ENCODE peak calls at places on chromosome 10, in six cellular contexts. One of them, this sample, is unnamed.

GRCh38 chr10:33129181-33129928 is 171.3 kb upstream of the ITGB1 start:
- DNase-seq in GM12878: no peak
- DNase-seq in HCT116: no peak
- DNase-seq in H1: no peak
- DNase-seq in HepG2: no peak
- DNase-seq in A549: peak
- DNase-seq in this sample: no peak

GRCh38 chr10:121414366-121414765 is 183.9 kb downstream of the FGFR2 start:
- DNase-seq in GM12878: no peak
- DNase-seq in HepG2: no peak
- DNase-seq in HCT116: no peak
- DNase-seq in A549: no peak
- DNase-seq in H1: no peak
- DNase-seq in this sample: no peak

GRCh38 chr10:87053121-87053520 is 33.0 kb downstream of the FAM25A start:
- DNase-seq in H1: no peak
- DNase-seq in HepG2: no peak
- DNase-seq in HCT116: no peak
- DNase-seq in GM12878: no peak
- DNase-seq in A549: no peak
- DNase-seq in this sample: no peak

GRCh38 chr10:49474901-49475300 is 64.0 kb downstream of the ERCC6 start:
- DNase-seq in HCT116: no peak
- DNase-seq in HepG2: no peak
- DNase-seq in H1: no peak
- DNase-seq in A549: no peak
- DNase-seq in GM12878: no peak
- DNase-seq in this sample: no peak

GRCh38 chr10:71657604-71658348 is 61.8 kb downstream of the C10orf105 start:
- DNase-seq in GM12878: no peak
- DNase-seq in A549: no peak
- DNase-seq in HCT116: no peak
- DNase-seq in HepG2: no peak
- DNase-seq in H1: peak
- DNase-seq in this sample: no peak

GRCh38 chr10:43417950-43418768 is 9.2 kb upstream of the HNRNPF start:
- DNase-seq in GM12878: peak
- DNase-seq in A549: no peak
- DNase-seq in H1: no peak
- DNase-seq in HepG2: peak
- DNase-seq in HCT116: no peak
- DNase-seq in this sample: peak

GRCh38 chr10:72692897-72693598 is 1.1 kb downstream of the MCU start:
- DNase-seq in GM12878: no peak
- DNase-seq in HCT116: no peak
- DNase-seq in H1: no peak
- DNase-seq in A549: no peak
- DNase-seq in HepG2: no peak
- DNase-seq in this sample: peak

GRCh38 chr10:132550366-132551092 is 12.9 kb downstream of the INPP5A start:
- DNase-seq in H1: no peak
- DNase-seq in GM12878: no peak
- DNase-seq in HepG2: no peak
- DNase-seq in HCT116: no peak
- DNase-seq in A549: no peak
- DNase-seq in this sample: peak

GRCh38 chr10:5903563-5903962 is 13.5 kb downstream of the FBH1 start:
- DNase-seq in H1: no peak
- DNase-seq in HCT116: no peak
- DNase-seq in HepG2: no peak
- DNase-seq in A549: no peak
- DNase-seq in GM12878: no peak
- DNase-seq in this sample: no peak

GRCh38 chr10:31036209-31036608 is 4.5 kb upstream of the ZNF438 start:
- DNase-seq in H1: peak
- DNase-seq in GM12878: no peak
- DNase-seq in HepG2: no peak
- DNase-seq in HCT116: no peak
- DNase-seq in A549: no peak
- DNase-seq in this sample: no peak

GRCh38 chr10:113036636-113037035 is 86.6 kb downstream of the TCF7L2 start:
- DNase-seq in HCT116: no peak
- DNase-seq in A549: no peak
- DNase-seq in HepG2: no peak
- DNase-seq in H1: no peak
- DNase-seq in GM12878: no peak
- DNase-seq in this sample: no peak

GRCh38 chr10:27223964-27224363 is 16.6 kb downstream of the ACBD5 start:
- DNase-seq in GM12878: no peak
- DNase-seq in A549: peak
- DNase-seq in H1: no peak
- DNase-seq in HCT116: no peak
- DNase-seq in HepG2: peak
- DNase-seq in this sample: peak

GRCh38 chr10:67648613-67649229 is 47.3 kb downstream of the CTNNA3 start:
- DNase-seq in HCT116: no peak
- DNase-seq in HepG2: no peak
- DNase-seq in H1: no peak
- DNase-seq in A549: no peak
- DNase-seq in GM12878: no peak
- DNase-seq in this sample: no peak

GRCh38 chr10:16902606-16903005 is 85.4 kb upstream of the RSU1 start:
- DNase-seq in HepG2: no peak
- DNase-seq in A549: no peak
- DNase-seq in GM12878: no peak
- DNase-seq in HCT116: no peak
- DNase-seq in H1: no peak
- DNase-seq in this sample: no peak

GRCh38 chr10:64093304-64093703 is 572.1 kb downstream of the REEP3 start:
- DNase-seq in GM12878: no peak
- DNase-seq in A549: no peak
- DNase-seq in H1: no peak
- DNase-seq in HepG2: no peak
- DNase-seq in HCT116: no peak
- DNase-seq in this sample: no peak

GRCh38 chr10:42932735-42933453 is 144.0 kb upstream of the RET start:
- DNase-seq in GM12878: no peak
- DNase-seq in HCT116: no peak
- DNase-seq in A549: no peak
- DNase-seq in H1: peak
- DNase-seq in HepG2: no peak
- DNase-seq in this sample: no peak

GRCh38 chr10:99993994-99994689 is 15.6 kb downstream of the DNMBP start:
- DNase-seq in A549: no peak
- DNase-seq in H1: no peak
- DNase-seq in HepG2: no peak
- DNase-seq in HCT116: no peak
- DNase-seq in GM12878: peak
- DNase-seq in this sample: peak

GRCh38 chr10:2925631-2926030 is 141.7 kb upstream of the PFKP start:
- DNase-seq in HCT116: no peak
- DNase-seq in H1: no peak
- DNase-seq in HepG2: no peak
- DNase-seq in A549: no peak
- DNase-seq in GM12878: no peak
- DNase-seq in this sample: peak

GRCh38 chr10:22545643-22546042 is 168.7 kb downstream of the PIP4K2A start:
- DNase-seq in A549: no peak
- DNase-seq in HepG2: no peak
- DNase-seq in HCT116: no peak
- DNase-seq in H1: no peak
- DNase-seq in GM12878: no peak
- DNase-seq in this sample: no peak

GRCh38 chr10:113264333-113265131 is 288.3 kb upstream of the HABP2 start:
- DNase-seq in HepG2: peak
- DNase-seq in A549: no peak
- DNase-seq in GM12878: no peak
- DNase-seq in H1: no peak
- DNase-seq in HCT116: no peak
- DNase-seq in this sample: no peak

GRCh38 chr10:102113261-102113955 is 6.8 kb downstream of the LDB1 start:
- DNase-seq in H1: no peak
- DNase-seq in HCT116: no peak
- DNase-seq in GM12878: no peak
- DNase-seq in A549: no peak
- DNase-seq in HepG2: no peak
- DNase-seq in this sample: peak

GRCh38 chr10:3812141-3812540 is 27.1 kb upstream of the KLF6 start:
- DNase-seq in A549: no peak
- DNase-seq in GM12878: no peak
- DNase-seq in HCT116: no peak
- DNase-seq in H1: no peak
- DNase-seq in HepG2: no peak
- DNase-seq in this sample: no peak

GRCh38 chr10:110535958-110536891 is 31.3 kb upstream of the SMC3 start:
- DNase-seq in A549: no peak
- DNase-seq in GM12878: peak
- DNase-seq in H1: no peak
- DNase-seq in HCT116: no peak
- DNase-seq in HepG2: peak
- DNase-seq in this sample: peak

GRCh38 chr10:77637986-77638765 is 568 bp upstream of the KCNMA1 start:
- DNase-seq in HepG2: no peak
- DNase-seq in HCT116: no peak
- DNase-seq in GM12878: no peak
- DNase-seq in A549: peak
- DNase-seq in H1: no peak
- DNase-seq in this sample: no peak

GRCh38 chr10:99234067-99234738 is 1.4 kb downstream of the HPSE2 start:
- DNase-seq in H1: no peak
- DNase-seq in HepG2: no peak
- DNase-seq in HCT116: no peak
- DNase-seq in A549: peak
- DNase-seq in GM12878: peak
- DNase-seq in this sample: peak

GRCh38 chr10:43322769-43323168 is 48.7 kb upstream of the FXYD4 start:
- DNase-seq in H1: peak
- DNase-seq in A549: peak
- DNase-seq in HCT116: no peak
- DNase-seq in GM12878: no peak
- DNase-seq in HepG2: no peak
- DNase-seq in this sample: no peak

GRCh38 chr10:7075851-7076250 is 335.0 kb downstream of the SFMBT2 start:
- DNase-seq in HCT116: no peak
- DNase-seq in HepG2: no peak
- DNase-seq in A549: no peak
- DNase-seq in H1: no peak
- DNase-seq in GM12878: no peak
- DNase-seq in this sample: no peak

GRCh38 chr10:59907918-59908807 is 1.8 kb upstream of the CCDC6 start:
- DNase-seq in H1: peak
- DNase-seq in A549: peak
- DNase-seq in HepG2: no peak
- DNase-seq in GM12878: no peak
- DNase-seq in HCT116: peak
- DNase-seq in this sample: peak

GRCh38 chr10:68756766-68757165 is 35.7 kb downstream of the CCAR1 start:
- DNase-seq in H1: no peak
- DNase-seq in HCT116: no peak
- DNase-seq in GM12878: no peak
- DNase-seq in A549: no peak
- DNase-seq in HepG2: no peak
- DNase-seq in this sample: no peak

GRCh38 chr10:45180507-45180906 is 134.9 kb downstream of the OR13A1 start:
- DNase-seq in A549: no peak
- DNase-seq in GM12878: no peak
- DNase-seq in HepG2: no peak
- DNase-seq in HCT116: no peak
- DNase-seq in H1: no peak
- DNase-seq in this sample: no peak
- TF ChIP-seq MAX in A549: no peak
- TF ChIP-seq MAX in GM12878: no peak
- TF ChIP-seq MAX in HepG2: no peak
- TF ChIP-seq MAX in HCT116: no peak
- TF ChIP-seq MAX in H1: no peak
- TF ChIP-seq MAX in this sample: no peak

GRCh38 chr10:79601939-79602338 is 8.8 kb upstream of the SFTPA1 start:
- DNase-seq in H1: no peak
- DNase-seq in HepG2: no peak
- DNase-seq in A549: no peak
- DNase-seq in GM12878: no peak
- DNase-seq in HCT116: no peak
- DNase-seq in this sample: no peak
- H3K4me3 ChIP-seq in H1: no peak
- H3K4me3 ChIP-seq in HepG2: no peak
- H3K4me3 ChIP-seq in A549: no peak
- H3K4me3 ChIP-seq in GM12878: no peak
- H3K4me3 ChIP-seq in HCT116: no peak
- H3K4me3 ChIP-seq in this sample: no peak

GRCh38 chr10:125631806-125632205 is 51.2 kb downstream of the TEX36 start:
- DNase-seq in A549: no peak
- DNase-seq in H1: no peak
- DNase-seq in GM12878: no peak
- DNase-seq in HCT116: no peak
- DNase-seq in HepG2: no peak
- DNase-seq in this sample: peak

GRCh38 chr10:125626671-125627070 is 56.3 kb downstream of the TEX36 start:
- DNase-seq in A549: no peak
- DNase-seq in H1: no peak
- DNase-seq in HCT116: no peak
- DNase-seq in HepG2: no peak
- DNase-seq in GM12878: no peak
- DNase-seq in this sample: no peak

GRCh38 chr10:125627646-125628045 is 55.3 kb downstream of the TEX36 start:
- DNase-seq in HCT116: no peak
- DNase-seq in GM12878: no peak
- DNase-seq in HepG2: no peak
- DNase-seq in H1: no peak
- DNase-seq in A549: no peak
- DNase-seq in this sample: no peak

GRCh38 chr10:125628251-125629049 is 54.5 kb downstream of the TEX36 start:
- DNase-seq in H1: no peak
- DNase-seq in HCT116: no peak
- DNase-seq in GM12878: no peak
- DNase-seq in HepG2: no peak
- DNase-seq in A549: no peak
- DNase-seq in this sample: no peak

GRCh38 chr10:125629758-125630376 is 53.1 kb downstream of the TEX36 start:
- DNase-seq in GM12878: no peak
- DNase-seq in HCT116: peak
- DNase-seq in HepG2: peak
- DNase-seq in H1: no peak
- DNase-seq in A549: peak
- DNase-seq in this sample: peak
- TF ChIP-seq CTCF in GM12878: peak
- TF ChIP-seq CTCF in HCT116: peak
- TF ChIP-seq CTCF in HepG2: peak
- TF ChIP-seq CTCF in H1: peak
- TF ChIP-seq CTCF in A549: peak
- TF ChIP-seq CTCF in this sample: peak

DNA sequence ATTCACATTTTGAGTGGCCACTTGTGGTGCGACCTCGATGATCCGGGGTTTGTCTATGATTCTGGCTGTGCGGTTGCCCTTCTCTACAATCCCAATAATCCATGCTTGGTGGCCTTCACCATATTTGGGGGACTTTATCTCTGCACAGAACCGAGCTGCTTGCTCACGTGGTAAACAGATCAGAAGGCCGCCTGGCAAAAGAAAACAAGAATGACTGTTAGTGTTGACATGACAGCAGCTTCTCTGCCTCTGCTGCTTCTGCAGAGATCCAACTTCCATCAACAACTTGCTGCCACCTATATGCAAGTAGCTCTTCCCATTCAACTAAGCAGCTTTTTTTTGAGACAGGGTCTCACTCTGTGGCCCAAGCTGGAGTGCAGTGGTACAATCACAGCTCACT is 19.3 kb upstream of the PHYH start:
- DNase-seq in GM12878: no peak
- DNase-seq in HCT116: no peak
- DNase-seq in HepG2: no peak
- DNase-seq in H1: no peak
- DNase-seq in A549: no peak
- DNase-seq in this sample: no peak
- TF ChIP-seq MAX in GM12878: no peak
- TF ChIP-seq MAX in HCT116: no peak
- TF ChIP-seq MAX in HepG2: no peak
- TF ChIP-seq MAX in H1: no peak
- TF ChIP-seq MAX in A549: no peak
- TF ChIP-seq MAX in this sample: no peak

This sample was measured in NB4.